ENCODE peak calls at places on chromosomes 4 and X, in seven cellular contexts. V is right atrium auricular region, G is left lung, B is prostate gland, E is tibial artery, L is IMR-90, H is lower lobe of right lung. Z is an unnamed sample.
A peak's percentile ranks its signal among the peaks of the same experiment; 100 is the strongest.

GRCh38 chr4:126241631-126242030 is 926.9 kb downstream of the FAT4 start:
- DNase-seq in V (no peak), G (no peak), B (no peak), E (no peak), L (no peak), H (no peak), Z (no peak)

GRCh38 chr4:119218093-119218492 is 5.6 kb downstream of the USP53 start:
- DNase-seq in V (no peak), G (no peak), B (no peak), E (no peak), L (no peak), H (no peak), Z (no peak)

GRCh38 chr4:114386637-114387233 is 211.9 kb upstream of the UGT8 start:
- DNase-seq in V (no peak), G (no peak), B (no peak), E (no peak), L (peak; percentile 60), H (no peak), Z (peak; percentile 15)

GRCh38 chr4:112889199-112889598 is 160.3 kb upstream of the ANK2 start:
- DNase-seq in V (no peak), G (no peak), B (no peak), E (no peak), L (no peak), H (no peak), Z (no peak)

GRCh38 chrX:118528089-118528753 is 32.6 kb downstream of the DOCK11 start:
- DNase-seq in V (no peak), G (no peak), B (no peak), E (no peak), L (no peak), H (no peak), Z (no peak)

GRCh38 chr4:139154538-139154937 is 22.5 kb downstream of the ELF2 start:
- DNase-seq in V (no peak), G (no peak), B (no peak), E (no peak), L (no peak), H (no peak), Z (no peak)

GRCh38 chr4:185587444-185588161 is 52.3 kb upstream of the PDLIM3 start:
- DNase-seq in V (no peak), G (no peak), B (no peak), E (no peak), L (peak; percentile 68), H (no peak), Z (no peak)

GRCh38 chrX:56785442-56785841 is 56.4 kb downstream of the NBDY start:
- DNase-seq in V (no peak), G (no peak), B (no peak), E (no peak), L (no peak), H (no peak), Z (no peak)

GRCh38 chrX:36961590-36961989 is 46.6 kb upstream of the FAM47C start:
- DNase-seq in V (no peak), G (no peak), B (no peak), E (no peak), L (no peak), H (no peak), Z (no peak)

GRCh38 chrX:49001521-49002090 is 458 bp downstream of the GRIPAP1 start:
- DNase-seq in V (no peak), G (no peak), B (no peak), E (no peak), L (peak; percentile 36), H (peak; percentile 43), Z (peak; percentile 13)

GRCh38 chrX:27918799-27919198 is 62.5 kb downstream of the DCAF8L1 start:
- DNase-seq in V (no peak), G (no peak), B (no peak), E (no peak), L (peak; percentile 4), H (no peak), Z (no peak)

GRCh38 chr4:89598602-89599001 is 238.4 kb downstream of the SNCA start:
- DNase-seq in V (no peak), G (no peak), B (no peak), E (no peak), L (peak; percentile 17), H (no peak), Z (no peak)

GRCh38 chrX:2967998-2968909 is 38.1 kb upstream of the ARSH start:
- DNase-seq in V (no peak), G (no peak), B (peak; percentile 25), E (no peak), L (peak; percentile 29), H (no peak), Z (no peak)

GRCh38 chr4:183256756-183257385 is 63.2 kb downstream of the CLDN22 start:
- DNase-seq in V (no peak), G (no peak), B (no peak), E (peak; percentile 70), L (peak; percentile 54), H (peak; percentile 65), Z (peak; percentile 49)

GRCh38 chrX:47500541-47500940 is 17.5 kb upstream of the ZNF41 start:
- DNase-seq in V (no peak), G (no peak), B (no peak), E (no peak), L (no peak), H (no peak), Z (no peak)

GRCh38 chrX:147351644-147352043 is 537.1 kb upstream of the CXorf51A start:
- DNase-seq in V (no peak), G (no peak), B (no peak), E (no peak), L (no peak), H (no peak), Z (no peak)

GRCh38 chr4:174244441-174244840 is 39.0 kb downstream of the FBXO8 start:
- DNase-seq in V (no peak), G (no peak), B (no peak), E (no peak), L (peak; percentile 25), H (no peak), Z (no peak)

GRCh38 chr4:94412019-94413017 is 39.4 kb upstream of the PDLIM5 start:
- DNase-seq in V (no peak), G (no peak), B (peak; percentile 8), E (no peak), L (peak; percentile 79), H (no peak), Z (peak; percentile 18)

GRCh38 chr4:20496078-20496477 is 204.2 kb upstream of the PACRGL start:
- DNase-seq in V (no peak), G (no peak), B (no peak), E (no peak), L (peak; percentile 5), H (no peak), Z (no peak)

GRCh38 chrX:110001702-110002299 is 1.1 kb upstream of the TMEM164 start:
- DNase-seq in V (no peak), G (no peak), B (no peak), E (no peak), L (no peak), H (no peak), Z (no peak)

GRCh38 chr4:127015616-127016015 is 617.1 kb upstream of the INTU start:
- DNase-seq in V (no peak), G (no peak), B (no peak), E (no peak), L (no peak), H (no peak), Z (no peak)

GRCh38 chr4:103424853-103425252 is 226.7 kb upstream of the CENPE start:
- DNase-seq in V (no peak), G (no peak), B (peak; percentile 29), E (no peak), L (no peak), H (no peak), Z (no peak)

GRCh38 chr4:153374471-153374870 is 30.0 kb downstream of the MND1 start:
- DNase-seq in V (no peak), G (no peak), B (no peak), E (no peak), L (no peak), H (no peak), Z (no peak)

GRCh38 chr4:128571747-128572146 is 237.8 kb upstream of the JADE1 start:
- DNase-seq in V (peak; percentile 76), G (no peak), B (no peak), E (peak; percentile 74), L (peak; percentile 96), H (no peak), Z (no peak)

GRCh38 chr4:172871381-172871780 is 297.2 kb upstream of the GALNT7 start:
- DNase-seq in V (no peak), G (no peak), B (no peak), E (no peak), L (no peak), H (no peak), Z (no peak)

GRCh38 chrX:151789179-151789800 is 54.7 kb downstream of the CNGA2 start:
- DNase-seq in V (peak; percentile 66), G (no peak), B (no peak), E (peak; percentile 78), L (peak; percentile 45), H (no peak), Z (peak; percentile 18)

GRCh38 chr4:20042769-20043168 is 208.9 kb upstream of the SLIT2 start:
- DNase-seq in V (no peak), G (no peak), B (no peak), E (no peak), L (no peak), H (no peak), Z (no peak)

GRCh38 chr4:173167793-173168395 is 717 bp upstream of the GALNT7 start:
- DNase-seq in V (no peak), G (peak; percentile 81), B (peak; percentile 26), E (peak; percentile 68), L (peak; percentile 30), H (peak; percentile 60), Z (peak; percentile 70)

GRCh38 chr4:10456270-10457254 is 664 bp downstream of the ZNF518B start:
- DNase-seq in V (no peak), G (peak; percentile 87), B (peak; percentile 33), E (peak; percentile 70), L (peak; percentile 56), H (peak; percentile 70), Z (peak; percentile 41)
- H3K27ac ChIP-seq in V (peak overlapping the region; percentile 71), G (peak overlapping the region; percentile 26), B (peak overlapping the region; percentile 59), E (peak overlapping the region; percentile 28), L (peak overlapping the region; percentile 37), H (peak overlapping the region; percentile 56), Z (no peak overlapping the region)

DNA sequence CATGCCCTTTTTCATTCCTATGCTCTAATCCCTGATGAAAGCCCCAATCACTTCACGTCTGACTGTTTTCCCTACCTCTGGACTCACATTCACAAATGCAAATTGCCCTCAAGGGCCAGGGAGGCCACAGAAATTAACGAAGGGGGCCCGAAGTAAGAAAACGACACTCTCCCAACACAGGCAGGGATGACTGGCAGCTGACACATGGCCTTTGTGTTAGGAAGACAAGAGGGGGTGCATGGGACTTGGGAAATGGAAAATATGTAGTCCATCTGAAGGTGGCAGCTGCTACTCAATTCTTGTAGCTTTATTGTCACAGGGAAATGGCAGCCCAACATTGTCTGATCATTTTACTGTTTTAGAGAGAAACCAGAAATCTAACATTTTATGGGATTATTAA is 12.3 kb upstream of the SPARCL1 start:
- DNase-seq in V (no peak), G (no peak), B (no peak), E (no peak), L (no peak), H (no peak), Z (no peak)
- H3K27ac ChIP-seq in V (peak overlapping the region; percentile 84), G (peak overlapping the region; percentile 58), B (peak overlapping the region; percentile 28), E (peak overlapping the region; percentile 64), L (no peak overlapping the region), H (no peak overlapping the region), Z (no peak overlapping the region)

GRCh38 chrX:45329217-45329616 is 128.5 kb upstream of the DIPK2B start:
- DNase-seq in V (no peak), G (no peak), B (no peak), E (no peak), L (no peak), H (no peak), Z (no peak)
- H3K27ac ChIP-seq in V (no peak overlapping the region), G (no peak overlapping the region), B (no peak overlapping the region), E (no peak overlapping the region), L (no peak overlapping the region), H (no peak overlapping the region), Z (no peak overlapping the region)

GRCh38 chr4:16217300-16218051 is 8.8 kb downstream of the TAPT1 start:
- DNase-seq in V (no peak), G (no peak), B (no peak), E (no peak), L (no peak), H (no peak), Z (no peak)
- H3K27ac ChIP-seq in V (no peak overlapping the region), G (no peak overlapping the region), B (no peak overlapping the region), E (no peak overlapping the region), L (no peak overlapping the region), H (no peak overlapping the region), Z (no peak overlapping the region)

Z was measured in pancreas.